ENCODE peak calls at places on chromosomes 13 and 19, in nine cellular contexts. U is heart left ventricle, P is breast epithelium, H is ovary, D is uterus, O is testis, M is esophagus squamous epithelium, X is GM23338, K is left lung. V is an unnamed sample.
A peak's percentile ranks its signal among the peaks of the same experiment; 100 is the strongest.

GRCh38 chr19:495440-496332 is 600 bp upstream of the MADCAM1 start:
- DNase-seq in O (no peak), K (peak; percentile 84), X (peak; percentile 78), H (no peak), U (peak; percentile 15), D (no peak), M (no peak), P (no peak), V (no peak)

GRCh38 chr13:50359779-50360178 is 344.5 kb downstream of the KCNRG start:
- DNase-seq in D (no peak), U (no peak), X (no peak), O (no peak), P (no peak), K (no peak), H (no peak), M (no peak), V (no peak)

GRCh38 chr19:51009061-51009891 is 7.9 kb upstream of the KLK8 start:
- DNase-seq in P (no peak), D (no peak), U (no peak), X (no peak), K (no peak), O (no peak), M (no peak), H (no peak), V (no peak)

GRCh38 chr19:45103625-45104319 is 10.8 kb downstream of the PPP1R37 start:
- DNase-seq in P (no peak), K (no peak), O (no peak), X (no peak), D (no peak), H (no peak), M (no peak), U (peak; percentile 44), V (no peak)

GRCh38 chr13:82878536-82878935 is 1003.7 kb downstream of the SLITRK1 start:
- DNase-seq in H (no peak), U (no peak), M (no peak), X (no peak), D (no peak), P (no peak), O (no peak), K (no peak), V (no peak)

GRCh38 chr13:43640476-43640875 is 146.3 kb downstream of the ENOX1 start:
- DNase-seq in U (no peak), D (no peak), M (no peak), X (no peak), K (no peak), H (no peak), P (no peak), O (no peak), V (no peak)

GRCh38 chr13:100363874-100364273 is 224.7 kb downstream of the GGACT start:
- DNase-seq in P (no peak), D (no peak), U (no peak), X (no peak), M (no peak), K (no peak), O (no peak), H (no peak), V (no peak)

GRCh38 chr19:29831041-29831548 is 19.3 kb downstream of the CCNE1 start:
- DNase-seq in U (no peak), K (no peak), H (no peak), X (no peak), P (no peak), O (no peak), D (no peak), M (no peak), V (no peak)

GRCh38 chr13:89150362-89150761 is 1479.2 kb downstream of the SLITRK5 start:
- DNase-seq in O (no peak), D (no peak), U (no peak), X (no peak), P (no peak), M (no peak), K (no peak), H (no peak), V (no peak)

GRCh38 chr19:51422053-51422448 is 4.6 kb upstream of the SIGLEC10 start:
- DNase-seq in P (peak; percentile 26), O (peak; percentile 94), K (peak; percentile 99), U (peak; percentile 79), X (peak; percentile 97), D (peak; percentile 39), M (peak; percentile 24), H (peak; percentile 70), V (peak; percentile 68)

GRCh38 chr13:51721485-51721884 is 82.5 kb downstream of the DHRS12 start:
- DNase-seq in O (no peak), D (peak; percentile 47), K (no peak), P (peak; percentile 37), M (no peak), U (peak; percentile 50), X (no peak), H (no peak), V (no peak)

GRCh38 chr19:15915109-15915508 is 17.2 kb upstream of the CYP4F2 start:
- DNase-seq in O (no peak), X (no peak), P (no peak), D (no peak), M (no peak), H (no peak), K (no peak), U (no peak), V (no peak)

GRCh38 chr13:93857126-93857525 is 622.4 kb downstream of the DCT start:
- DNase-seq in D (no peak), P (no peak), H (no peak), M (no peak), O (no peak), K (no peak), U (no peak), X (no peak), V (no peak)

GRCh38 chr19:34712606-34713261 is 21.3 kb upstream of the ZNF181 start:
- DNase-seq in O (peak; percentile 71), K (no peak), D (peak; percentile 24), U (peak; percentile 46), H (no peak), P (no peak), X (peak; percentile 93), M (no peak), V (peak; percentile 77)

GRCh38 chr13:113825851-113826250 is 38.0 kb downstream of the GAS6 start:
- DNase-seq in U (no peak), O (no peak), D (no peak), X (no peak), P (no peak), M (no peak), H (no peak), K (peak; percentile 77), V (no peak)
- TF ChIP-seq CTCF in U (no peak), O (no peak), D (no peak), X (peak; percentile 14), P (no peak), M (no peak), H (no peak), K (no peak), V (no peak)

DNA sequence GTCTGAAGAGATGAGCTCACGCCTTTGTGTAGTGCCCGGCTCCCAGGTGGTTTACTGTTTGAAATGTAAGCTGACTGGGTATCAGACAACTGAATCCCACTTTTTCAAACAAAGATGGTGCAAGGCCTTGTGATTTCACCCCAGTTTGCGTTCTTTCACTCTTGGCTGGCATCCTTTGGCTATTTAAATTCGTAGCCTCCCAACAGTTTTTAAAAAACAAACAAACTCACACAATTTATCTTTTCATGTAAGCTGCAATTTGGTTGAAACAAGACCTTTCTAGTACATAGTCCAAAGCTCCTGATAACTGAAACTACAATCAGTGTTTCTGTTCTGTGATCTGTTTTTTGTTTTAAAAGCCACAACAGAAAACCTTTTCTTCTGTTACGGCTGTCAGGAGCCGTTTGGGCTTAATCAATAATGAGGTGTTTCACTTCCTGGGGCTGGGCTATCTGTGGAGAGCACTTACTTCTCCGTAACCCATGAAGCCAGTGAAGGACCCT is 65.1 kb upstream of the NPAS1 start:
- DNase-seq in D (no peak), X (no peak), H (no peak), P (no peak), O (no peak), U (no peak), K (no peak), M (no peak), V (no peak)
- H3K4me1 ChIP-seq in D (peaks cover 12% of the 10 kb centered on the region), X (peaks cover 1% of the 10 kb centered on the region), H (peaks cover 1% of the 10 kb centered on the region), P (no peaks in the 10 kb centered on the region), O (peaks cover 12% of the 10 kb centered on the region), U (peaks cover 12% of the 10 kb centered on the region), K (peaks cover 45% of the 10 kb centered on the region), M (peaks cover 24% of the 10 kb centered on the region), V (peaks cover 18% of the 10 kb centered on the region)

GRCh38 chr13:72648513-72649065 is 78.8 kb downstream of the MZT1 start:
- DNase-seq in X (peak; percentile 68), M (no peak), H (no peak), D (no peak), U (no peak), P (no peak), K (no peak), O (no peak), V (no peak)
- TF ChIP-seq CTCF in X (peak; percentile 58), M (no peak), H (no peak), D (no peak), U (no peak), P (no peak), K (no peak), O (no peak), V (no peak)

GRCh38 chr19:10752913-10753285 is 35.0 kb downstream of the DNM2 start:
- DNase-seq in O (no peak), X (no peak), U (no peak), H (no peak), K (no peak), D (no peak), P (no peak), M (no peak), V (no peak)

GRCh38 chr19:10753305-10753704 is 35.4 kb downstream of the DNM2 start:
- DNase-seq in M (no peak), H (no peak), O (no peak), X (no peak), D (no peak), U (no peak), K (no peak), P (no peak), V (no peak)

GRCh38 chr19:10749435-10750384 is 31.8 kb downstream of the DNM2 start:
- DNase-seq in K (no peak), M (no peak), X (no peak), O (no peak), D (no peak), U (no peak), P (no peak), H (peak; percentile 25), V (no peak)

GRCh38 chr19:10752237-10752912 is 34.5 kb downstream of the DNM2 start:
- DNase-seq in U (no peak), P (no peak), M (no peak), H (no peak), X (no peak), O (peak; percentile 50), K (no peak), D (no peak), V (no peak)

DNA sequence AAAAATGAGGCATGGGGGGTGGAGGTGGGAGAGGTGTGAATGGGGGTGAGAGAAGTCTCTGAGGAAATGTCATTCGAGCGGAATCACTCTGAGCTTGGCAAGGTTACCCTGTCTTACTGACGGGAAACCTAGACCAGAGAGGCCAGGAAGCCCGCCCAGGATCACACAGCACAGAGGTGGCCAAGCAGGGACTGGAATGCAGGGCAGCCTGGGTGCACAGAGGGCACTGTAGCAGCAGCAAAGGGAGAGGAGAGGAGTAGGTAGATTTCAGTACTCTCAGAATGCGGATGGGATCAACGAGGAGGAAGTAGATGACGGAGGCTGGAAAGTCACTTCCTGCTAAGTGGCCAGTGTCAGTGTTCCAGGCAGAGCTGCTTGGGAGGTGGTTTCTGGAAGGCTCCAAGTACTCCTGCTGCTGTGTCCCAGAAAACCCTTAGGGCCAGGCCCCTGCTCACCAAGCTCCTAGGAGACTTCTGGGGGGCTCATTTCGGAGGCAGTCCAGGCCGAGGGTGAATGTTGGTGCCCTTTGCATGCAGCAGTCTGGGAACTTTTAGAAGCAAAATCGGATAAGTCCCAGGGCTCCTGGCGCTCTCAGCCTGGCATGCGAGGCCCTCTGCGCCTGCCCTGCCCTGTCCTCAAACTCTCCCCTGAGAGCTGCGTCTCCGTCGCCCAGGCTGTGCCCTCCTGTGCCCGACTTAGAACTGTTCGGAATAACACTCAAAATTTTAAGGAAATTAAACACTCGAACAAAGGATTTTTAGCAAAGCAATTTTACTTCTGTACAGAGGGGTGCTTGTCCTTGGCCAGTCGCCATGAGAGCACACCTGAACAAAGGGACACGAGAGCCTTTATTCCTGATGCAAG is 33.5 kb downstream of the DNM2 start:
- DNase-seq in K (no peak), U (peak; percentile 53), O (peak; percentile 41), H (peak; percentile 27), D (no peak), X (peak; percentile 39), P (peak; percentile 28), M (no peak), V (no peak)
- H3K4me1 ChIP-seq in K (peaks cover 97% of the 10 kb centered on the region), U (peaks cover 57% of the 10 kb centered on the region), O (peaks cover 38% of the 10 kb centered on the region), H (peaks cover 9% of the 10 kb centered on the region), D (peaks cover 14% of the 10 kb centered on the region), X (peaks cover 10% of the 10 kb centered on the region), P (peaks cover 3% of the 10 kb centered on the region), M (peaks cover 39% of the 10 kb centered on the region), V (peaks cover 25% of the 10 kb centered on the region)